ENCODE peak calls at places on chromosomes 7 and 10, in four cellular contexts. S is fibroblast of lung, K is cardiac muscle cell, B is T-cell. F is an unnamed sample.
A peak's percentile ranks its signal among the peaks of the same experiment; 100 is the strongest.

GRCh38 chr7:94375713-94376112 is 19.0 kb upstream of the COL1A2 start:
- DNase-seq in B (no peak), S (peak; percentile 99), K (peak; percentile 99), F (no peak)

GRCh38 chr7:140645166-140645565 is 4.6 kb upstream of the DENND2A start:
- DNase-seq in K (no peak), B (no peak), S (no peak), F (no peak)

GRCh38 chr10:97081621-97082235 is 104.0 kb downstream of the SLIT1 start:
- DNase-seq in S (peak; percentile 59), B (peak; percentile 55), K (peak; percentile 70), F (peak; percentile 76)

GRCh38 chr7:127865466-127865865 is 165.8 kb downstream of the LRRC4 start:
- DNase-seq in B (no peak), K (peak; percentile 80), S (peak; percentile 60), F (no peak)

GRCh38 chr7:139131622-139132021 is 22.1 kb upstream of the ZC3HAV1 start:
- DNase-seq in B (no peak), K (no peak), S (no peak), F (no peak)

GRCh38 chr10:69327463-69328345 is 49.4 kb downstream of the HK1 start:
- DNase-seq in B (peak; percentile 38), S (peak; percentile 81), K (peak; percentile 86), F (peak; percentile 69)

GRCh38 chr10:86688398-86688921 is 20.1 kb downstream of the LDB3 start:
- DNase-seq in S (peak; percentile 77), B (peak; percentile 37), K (peak; percentile 82), F (peak; percentile 81)

GRCh38 chr7:157429001-157429679 is 92.3 kb downstream of the DNAJB6 start:
- DNase-seq in K (no peak), B (no peak), S (no peak), F (no peak)

GRCh38 chr10:80165173-80165572 is 32.6 kb downstream of the PLAC9 start:
- DNase-seq in B (no peak), S (peak; percentile 54), K (peak; percentile 76), F (no peak)

GRCh38 chr7:121157885-121158590 is 169.5 kb downstream of the CPED1 start:
- DNase-seq in K (no peak), S (no peak), B (no peak), F (no peak)

GRCh38 chr10:48811461-48811860 is 126.8 kb downstream of the WDFY4 start:
- DNase-seq in K (no peak), B (no peak), S (no peak), F (no peak)

GRCh38 chr7:149477494-149478443 is 16.9 kb upstream of the ZNF777 start:
- DNase-seq in K (no peak), B (no peak), S (no peak), F (no peak)

GRCh38 chr7:26356266-26356665 is 64.6 kb downstream of the SNX10 start:
- DNase-seq in K (no peak), S (no peak), B (no peak), F (no peak)

GRCh38 chr7:43502941-43503340 is 80.0 kb upstream of the STK17A start:
- DNase-seq in B (no peak), K (no peak), S (no peak), F (no peak)

GRCh38 chr7:7311001-7311400 is 128.7 kb downstream of the C1GALT1 start:
- DNase-seq in K (no peak), B (no peak), S (no peak), F (no peak)

GRCh38 chr7:79352323-79352722 is 101.1 kb downstream of the MAGI2 start:
- DNase-seq in S (peak; percentile 30), B (no peak), K (no peak), F (no peak)

GRCh38 chr10:8444630-8445029 is 390.1 kb downstream of the GATA3 start:
- DNase-seq in S (no peak), K (peak; percentile 54), B (peak; percentile 52), F (peak; percentile 11)

GRCh38 chr10:110802090-110802489 is 69.6 kb upstream of the PDCD4 start:
- DNase-seq in K (peak; percentile 80), B (no peak), S (peak; percentile 67), F (no peak)

GRCh38 chr7:96968981-96969380 is 36.4 kb upstream of the DLX6 start:
- DNase-seq in K (no peak), B (no peak), S (no peak), F (no peak)

GRCh38 chr7:46908770-46909169 is 673.1 kb downstream of the TNS3 start:
- DNase-seq in S (peak; percentile 87), K (peak; percentile 91), B (no peak), F (no peak)

GRCh38 chr7:20858913-20859312 is 72.2 kb upstream of the SP8 start:
- DNase-seq in S (no peak), K (no peak), B (no peak), F (no peak)

GRCh38 chr7:42774436-42774835 is 137.4 kb downstream of the C7orf25 start:
- DNase-seq in S (no peak), B (no peak), K (no peak), F (no peak)

GRCh38 chr7:51869452-51869851 is 552.8 kb upstream of the COBL start:
- DNase-seq in B (no peak), S (no peak), K (no peak), F (no peak)

GRCh38 chr10:100020883-100021248 is 11.1 kb upstream of the DNMBP start:
- DNase-seq in B (no peak), K (no peak), S (no peak), F (peak; percentile 28)